ENCODE peak calls at places on chromosomes 1 and 21, in ten cellular contexts. W is fibroblast of mammary gland, D is colonic mucosa, K is tibial artery, I is GM12864, A is fibroblast of the aortic adventitia, F is adrenal gland, T is BE2C, G is fibroblast of lung, B is IMR-90. U is an unnamed sample.

GRCh38 chr1:43329995-43330751 is 7.4 kb upstream of the MPL start:
- DNase-seq in W (peak; percentile 89), D (no peak), K (peak; percentile 69), I (no peak), A (peak; percentile 81), F (peak; percentile 79), T (peak; percentile 38), G (peak; percentile 46), B (peak; percentile 87), U (peak; percentile 84)

GRCh38 chr1:58041621-58042020 is 504.9 kb downstream of the OMA1 start:
- DNase-seq in W (no peak), D (no peak), K (no peak), I (no peak), A (no peak), F (no peak), T (no peak), G (no peak), B (no peak), U (no peak)

GRCh38 chr21:35792569-35792968 is 267.8 kb downstream of the SETD4 start:
- DNase-seq in W (peak; percentile 15), D (no peak), K (no peak), I (no peak), A (no peak), F (no peak), T (no peak), G (no peak), B (no peak), U (no peak)

GRCh38 chr1:67889940-67890567 is 56.8 kb upstream of the GNG12 start:
- DNase-seq in W (peak; percentile 92), D (no peak), K (no peak), I (no peak), A (peak; percentile 87), F (peak; percentile 22), T (no peak), G (peak; percentile 86), B (peak; percentile 93), U (peak; percentile 92)

GRCh38 chr1:228286505-228287417 is 78.9 kb downstream of the OBSCN start:
- DNase-seq in W (no peak), D (no peak), K (peak; percentile 47), I (no peak), A (no peak), F (no peak), T (peak; percentile 8), G (no peak), B (no peak), U (no peak)

GRCh38 chr1:8239306-8240023 is 78.4 kb upstream of the SLC45A1 start:
- DNase-seq in W (peak; percentile 30), D (peak; percentile 80), K (no peak), I (no peak), A (no peak), F (no peak), T (no peak), G (peak; percentile 46), B (peak; percentile 39), U (no peak)

GRCh38 chr1:169041371-169041770 is 65.1 kb upstream of the ATP1B1 start:
- DNase-seq in W (no peak), D (no peak), K (no peak), I (no peak), A (no peak), F (no peak), T (no peak), G (no peak), B (no peak), U (no peak)

GRCh38 chr1:31588751-31589515 is 12.6 kb downstream of the TINAGL1 start:
- DNase-seq in W (no peak), D (peak; percentile 71), K (peak; percentile 88), I (no peak), A (no peak), F (peak; percentile 52), T (no peak), G (no peak), B (no peak), U (no peak)

GRCh38 chr1:67072749-67073148 is 18.8 kb upstream of the SLC35D1 start:
- DNase-seq in W (no peak), D (no peak), K (no peak), I (no peak), A (no peak), F (no peak), T (no peak), G (no peak), B (no peak), U (no peak)

GRCh38 chr1:64890699-64891439 is 75.5 kb downstream of the JAK1 start:
- DNase-seq in W (no peak), D (no peak), K (no peak), I (no peak), A (no peak), F (no peak), T (no peak), G (no peak), B (no peak), U (no peak)

GRCh38 chr1:205536759-205537361 is 32.4 kb downstream of the CDK18 start:
- DNase-seq in W (no peak), D (peak; percentile 77), K (peak; percentile 63), I (no peak), A (no peak), F (peak; percentile 38), T (peak; percentile 1), G (no peak), B (no peak), U (no peak)

GRCh38 chr1:221706862-221707582 is 34.9 kb downstream of the DUSP10 start:
- DNase-seq in W (no peak), D (no peak), K (no peak), I (no peak), A (no peak), F (no peak), T (no peak), G (no peak), B (no peak), U (no peak)

GRCh38 chr1:212067790-212068189 is 32.2 kb downstream of the DTL start:
- DNase-seq in W (no peak), D (no peak), K (no peak), I (no peak), A (no peak), F (no peak), T (no peak), G (no peak), B (no peak), U (no peak)

GRCh38 chr1:56709269-56709880 is 64.3 kb downstream of the PRKAA2 start:
- DNase-seq in W (peak; percentile 72), D (no peak), K (no peak), I (no peak), A (peak; percentile 81), F (peak; percentile 9), T (no peak), G (peak; percentile 76), B (peak; percentile 65), U (peak; percentile 70)

DNA sequence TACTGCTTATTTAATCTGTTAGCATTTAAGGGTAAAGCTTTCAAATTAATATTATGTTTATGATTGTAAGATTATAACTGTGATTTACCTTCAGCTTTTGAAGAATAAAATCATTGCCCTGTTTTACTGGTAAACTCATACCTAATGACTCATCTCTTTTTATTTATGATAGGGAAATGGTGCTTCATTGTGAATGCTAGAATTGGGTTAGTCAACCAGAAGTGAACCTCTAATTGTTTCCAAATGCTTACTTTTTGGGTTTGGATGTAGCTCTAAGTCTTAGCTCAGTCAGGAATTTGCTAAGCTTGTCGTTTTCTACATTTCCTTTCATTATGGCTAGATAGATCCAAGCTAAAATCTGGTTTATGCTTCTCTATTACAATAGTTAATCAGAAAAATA is 59.4 kb downstream of the SLC30A7 start:
- DNase-seq in W (peak; percentile 94), D (no peak), K (no peak), I (no peak), A (peak; percentile 93), F (no peak), T (no peak), G (peak; percentile 87), B (peak; percentile 92), U (peak; percentile 85)
- H3K4me3 ChIP-seq in W (no peak overlapping the region), D (no peak overlapping the region), K (no peak overlapping the region), I (no peak overlapping the region), A (peak overlapping the region; percentile 7), F (no peak overlapping the region), T (no peak overlapping the region), G (no peak overlapping the region), B (no peak overlapping the region), U (no peak overlapping the region)

DNA sequence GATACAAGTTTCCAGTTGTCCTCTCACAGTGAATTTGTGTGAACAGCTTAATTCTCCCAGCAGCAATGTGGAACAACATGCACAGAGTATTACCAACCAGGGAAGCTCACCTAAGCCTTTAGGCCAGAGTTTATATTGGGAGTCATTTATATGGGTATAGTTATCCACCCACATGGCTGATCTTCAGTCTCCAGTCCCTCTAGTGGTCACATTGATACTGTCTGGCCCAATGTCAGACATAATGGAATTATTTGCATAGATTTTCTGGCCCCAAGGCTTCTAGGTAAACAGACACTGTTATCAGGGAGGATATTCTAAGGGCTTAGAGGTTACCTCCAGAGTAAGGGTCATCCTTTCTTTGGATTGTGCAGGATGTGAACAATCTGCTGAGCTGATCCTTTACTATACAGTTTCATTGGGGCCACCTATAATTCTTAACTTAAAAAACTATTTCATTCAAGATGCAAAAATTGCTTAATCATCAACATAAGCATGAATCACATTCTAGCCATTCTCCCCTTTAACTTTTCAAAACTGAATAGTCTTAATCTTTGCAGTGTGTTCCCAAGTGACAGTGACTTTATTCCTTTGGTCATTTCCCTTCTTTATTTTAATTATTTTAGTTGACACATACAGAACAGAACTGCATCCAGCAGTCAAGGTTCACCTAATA is 210.9 kb downstream of the LTN1 start:
- DNase-seq in W (peak; percentile 65), D (no peak), K (no peak), I (no peak), A (peak; percentile 61), F (no peak), T (peak; percentile 32), G (peak; percentile 66), B (peak; percentile 51), U (no peak)
- TF ChIP-seq CTCF in W (peak; percentile 79), D (no peak), K (peak; percentile 10), I (peak; percentile 59), A (peak; percentile 69), F (peak; percentile 4), T (peak; percentile 85), G (peak; percentile 65), B (peak; percentile 51), U (peak; percentile 60)

DNA sequence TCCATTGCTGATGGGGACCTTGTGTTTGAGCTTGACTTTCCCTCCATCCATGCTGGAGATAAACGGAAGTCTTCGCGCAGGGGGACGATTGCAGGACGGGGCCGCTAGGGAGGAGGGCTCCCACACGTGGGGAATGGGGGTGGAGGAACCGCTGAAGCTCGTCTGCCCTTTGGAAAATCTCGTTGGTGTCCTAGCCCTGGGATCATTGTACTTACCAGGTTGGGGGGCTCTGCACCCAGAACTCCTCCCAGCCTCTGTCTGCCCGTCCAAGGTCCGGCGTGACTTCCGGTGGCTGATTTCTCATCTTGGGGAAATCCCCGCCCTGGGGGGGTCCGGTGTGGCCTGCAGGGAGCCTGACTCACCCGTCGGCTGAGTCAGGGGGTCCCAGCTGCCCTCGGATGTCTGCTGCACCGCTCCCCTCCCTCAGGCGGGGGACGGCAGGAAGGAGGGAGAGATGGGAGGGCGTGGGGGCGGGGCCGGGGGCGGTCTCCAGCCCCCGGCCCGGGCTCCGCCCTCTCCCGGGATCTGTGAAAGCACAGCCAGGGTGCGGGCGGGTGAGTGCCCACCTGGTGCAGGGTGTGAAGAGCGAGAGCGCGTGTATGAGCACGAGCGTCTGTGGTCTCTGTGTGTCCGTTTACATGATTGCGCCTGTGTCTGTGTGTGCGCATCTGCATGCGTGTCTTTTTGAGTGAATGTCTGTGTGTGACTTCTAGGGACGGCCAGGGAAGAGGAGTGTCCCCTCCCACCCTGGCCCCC is 35.8 kb downstream of the PIK3CD start:
- DNase-seq in W (peak; percentile 60), D (peak; percentile 50), K (peak; percentile 67), I (no peak), A (no peak), F (peak; percentile 64), T (peak; percentile 56), G (peak; percentile 31), B (peak; percentile 92), U (peak; percentile 81)
- H3K4me3 ChIP-seq in W (peak overlapping the region; percentile 47), D (peak overlapping the region; percentile 44), K (peak overlapping the region; percentile 97), I (peak overlapping the region; percentile 53), A (peak overlapping the region; percentile 53), F (no peak overlapping the region), T (peak overlapping the region; percentile 61), G (peak overlapping the region; percentile 51), B (peak overlapping the region; percentile 54), U (peak overlapping the region; percentile 51)

GRCh38 chr1:94693029-94693428 is 127.1 kb upstream of the SLC44A3 start:
- DNase-seq in W (no peak), D (no peak), K (no peak), I (no peak), A (no peak), F (no peak), T (peak; percentile 10), G (no peak), B (no peak), U (no peak)
- TF ChIP-seq CTCF in W (no peak), D (no peak), K (no peak), I (peak; percentile 2), A (no peak), F (no peak), T (peak; percentile 36), G (no peak), B (no peak), U (peak; percentile 17)

U was measured in astrocyte of the spinal cord.